ENCODE peak calls at places on chromosomes 1 and 21, in six cellular contexts. X, Y, N, K, M and I are unnamed samples.
A peak's percentile ranks its signal among the peaks of the same experiment; 100 is the strongest.

GRCh38 chr1:166673722-166674121 is 165.6 kb upstream of the POGK start:
- DNase-seq in X (no peak), Y (no peak), N (no peak), K (no peak), M (no peak), I (no peak)

GRCh38 chr1:8472668-8473067 is 154.8 kb downstream of the SLC45A1 start:
- DNase-seq in X (no peak), Y (no peak), N (no peak), K (no peak), M (no peak), I (no peak)

GRCh38 chr1:176046926-176047325 is 160.2 kb downstream of the COP1 start:
- DNase-seq in X (no peak), Y (no peak), N (no peak), K (no peak), M (no peak), I (no peak)

GRCh38 chr1:4153571-4153970 is 253.5 kb upstream of the C1orf174 start:
- DNase-seq in X (no peak), Y (no peak), N (no peak), K (no peak), M (no peak), I (no peak)

GRCh38 chr1:164880199-164880598 is 321.2 kb downstream of the PBX1 start:
- DNase-seq in X (no peak), Y (no peak), N (no peak), K (no peak), M (no peak), I (no peak)

GRCh38 chr1:30028283-30028682 is 695.1 kb downstream of the MATN1 start:
- DNase-seq in X (no peak), Y (no peak), N (no peak), K (peak; percentile 62), M (no peak), I (no peak)

GRCh38 chr1:35702540-35702939 is 16.1 kb downstream of the C1orf216 start:
- DNase-seq in X (no peak), Y (no peak), N (no peak), K (no peak), M (no peak), I (no peak)

GRCh38 chr1:27025718-27026117 is 13.1 kb upstream of the TENT5B start:
- DNase-seq in X (no peak), Y (no peak), N (no peak), K (no peak), M (no peak), I (no peak)

GRCh38 chr21:31543191-31543590 is 116.3 kb upstream of the SOD1 start:
- DNase-seq in X (no peak), Y (no peak), N (peak; percentile 34), K (no peak), M (no peak), I (peak; percentile 45)

GRCh38 chr1:213154056-213154677 is 103.1 kb downstream of the RPS6KC1 start:
- DNase-seq in X (peak; percentile 56), Y (no peak), N (no peak), K (no peak), M (no peak), I (no peak)

GRCh38 chr1:191671236-191671635 is 487.0 kb upstream of the RGS18 start:
- DNase-seq in X (no peak), Y (no peak), N (no peak), K (no peak), M (no peak), I (no peak)

GRCh38 chr1:153313288-153313687 is 536 bp upstream of the PGLYRP3 start:
- DNase-seq in X (no peak), Y (no peak), N (no peak), K (peak; percentile 86), M (no peak), I (no peak)

GRCh38 chr1:117051224-117052064 is 8.7 kb upstream of the TTF2 start:
- DNase-seq in X (peak; percentile 56), Y (no peak), N (no peak), K (no peak), M (no peak), I (no peak)

GRCh38 chr1:40373323-40374283 is at the start of gene SMAP2:
- DNase-seq in X (peak; percentile 97), Y (peak; percentile 91), N (peak; percentile 90), K (peak; percentile 99), M (peak; percentile 97), I (peak; percentile 96)

GRCh38 chr1:183291802-183292515 is 105.9 kb downstream of the LAMC2 start:
- DNase-seq in X (no peak), Y (no peak), N (no peak), K (no peak), M (no peak), I (peak; percentile 47)

GRCh38 chr1:101898137-101898536 is 98.6 kb downstream of the OLFM3 start:
- DNase-seq in X (no peak), Y (no peak), N (no peak), K (no peak), M (no peak), I (no peak)

GRCh38 chr1:22533244-22533643 is 30.0 kb upstream of the EPHA8 start:
- DNase-seq in X (no peak), Y (no peak), N (no peak), K (no peak), M (no peak), I (no peak)

GRCh38 chr1:75342799-75343198 is 208.6 kb downstream of the LHX8 start:
- DNase-seq in X (no peak), Y (no peak), N (no peak), K (no peak), M (no peak), I (no peak)

GRCh38 chr1:103087261-103087660 is 21.1 kb downstream of the COL11A1 start:
- DNase-seq in X (no peak), Y (no peak), N (no peak), K (no peak), M (no peak), I (no peak)

DNA sequence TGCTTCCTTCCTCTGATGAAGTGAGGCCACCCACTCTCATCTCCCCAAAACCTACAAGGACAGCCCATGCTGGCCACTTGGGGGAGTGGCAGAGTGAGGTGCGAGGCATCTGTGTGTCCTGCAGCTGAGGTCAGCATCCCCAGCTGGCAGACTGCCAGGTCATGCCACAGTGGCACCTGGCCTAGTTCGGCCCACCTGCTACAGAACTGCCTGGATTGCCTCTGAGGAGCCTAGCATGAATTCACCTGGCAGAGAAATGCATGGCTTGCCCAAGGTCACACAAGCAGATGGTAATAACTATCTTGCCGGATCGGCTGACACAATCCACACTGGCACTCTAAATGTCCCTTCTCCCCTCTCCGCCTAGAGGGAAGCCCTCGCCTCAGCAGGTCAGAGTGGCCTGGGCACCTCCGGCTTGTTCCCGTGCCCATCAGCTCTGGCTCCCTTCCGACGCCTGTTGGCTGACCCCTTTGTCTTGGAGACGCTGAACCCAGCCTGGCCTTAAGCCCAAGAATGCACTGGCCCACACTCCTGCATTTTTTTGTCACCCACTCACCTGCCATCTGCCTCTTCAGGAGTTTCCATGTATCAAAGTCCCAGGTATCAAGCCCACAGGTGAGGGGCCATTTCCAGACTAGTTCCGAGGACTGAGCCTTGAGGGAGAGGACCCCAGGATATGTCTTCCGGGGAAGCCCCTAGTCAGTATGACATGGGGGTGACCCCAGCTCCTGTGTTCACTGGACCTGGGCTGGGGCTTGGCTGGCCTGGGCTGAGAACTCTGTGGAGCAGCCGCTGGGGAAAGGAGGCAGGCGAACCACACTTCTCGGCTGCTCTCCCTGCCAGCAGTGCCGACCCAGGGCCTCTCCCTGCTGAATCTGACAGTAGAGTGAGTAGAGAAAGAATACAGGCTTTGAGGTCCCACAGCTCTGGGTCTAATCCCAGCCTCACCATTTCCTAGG is 21.7 kb downstream of the ECE1 start:
- DNase-seq in X (peak; percentile 76), Y (no peak), N (no peak), K (no peak), M (no peak), I (peak; percentile 47)
- TF ChIP-seq EP300 in X (no peak), Y (no peak), N (no peak), K (no peak), M (no peak), I (no peak)

GRCh38 chr1:226132731-226133503 is 53.6 kb downstream of the ACBD3 start:
- DNase-seq in X (peak; percentile 71), Y (no peak), N (no peak), K (no peak), M (no peak), I (no peak)

GRCh38 chr1:226135709-226136108 is 50.8 kb downstream of the ACBD3 start:
- DNase-seq in X (no peak), Y (no peak), N (no peak), K (no peak), M (no peak), I (no peak)

GRCh38 chr1:226133504-226134123 is 52.9 kb downstream of the ACBD3 start:
- DNase-seq in X (no peak), Y (no peak), N (no peak), K (peak; percentile 86), M (no peak), I (no peak)

GRCh38 chr1:226134170-226135058 is 52.1 kb downstream of the ACBD3 start:
- DNase-seq in X (no peak), Y (no peak), N (no peak), K (peak; percentile 66), M (no peak), I (no peak)

DNA sequence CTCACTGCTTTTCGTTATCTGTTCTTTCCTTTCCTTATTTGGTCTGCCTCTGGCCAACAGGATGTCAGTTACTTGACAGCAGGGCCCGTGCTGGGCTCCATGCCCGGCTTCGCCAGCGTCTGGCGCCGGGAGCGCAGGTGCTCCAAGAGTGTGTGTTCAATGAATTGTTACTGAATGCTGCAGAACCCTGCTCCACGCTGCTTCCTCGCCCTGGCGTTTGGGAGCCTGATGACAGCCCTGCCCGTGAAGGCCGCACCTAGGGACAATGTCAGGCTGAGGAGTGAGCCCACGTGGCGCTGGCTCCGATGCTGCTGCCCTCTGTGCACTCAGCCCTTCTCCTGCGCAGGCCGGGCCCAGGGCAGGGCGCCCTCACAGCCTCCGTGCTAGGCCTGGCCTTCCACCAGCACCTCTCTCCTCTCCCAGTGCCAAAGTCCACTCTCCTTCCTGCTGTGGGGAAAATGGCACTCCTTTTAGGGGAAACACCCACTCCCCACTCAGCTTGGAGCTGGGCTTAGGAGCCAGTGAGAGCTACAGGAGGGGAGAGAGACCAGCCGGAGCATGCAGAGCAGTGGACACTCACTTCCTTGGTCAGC is 51.4 kb downstream of the ACBD3 start:
- DNase-seq in X (peak; percentile 88), Y (peak; percentile 50), N (no peak), K (peak; percentile 90), M (no peak), I (peak; percentile 57)
- TF ChIP-seq CTCF in X (no peak), Y (no peak), N (no peak), K (no peak), M (no peak), I (no peak)

GRCh38 chr21:46356494-46357334 is 32.8 kb downstream of the PCNT start:
- DNase-seq in X (no peak), Y (no peak), N (no peak), K (no peak), M (no peak), I (no peak)
- H3K36me3 ChIP-seq in X (peaks cover 96% of the 10 kb centered on the region), Y (peaks cover 30% of the 10 kb centered on the region), N (peaks cover 98% of the 10 kb centered on the region), K (peaks cover 93% of the 10 kb centered on the region), M (peaks cover 90% of the 10 kb centered on the region), I (no peaks in the 10 kb centered on the region)

GRCh38 chr1:168224991-168225390 is 813 bp upstream of the SFT2D2 start:
- DNase-seq in X (no peak), Y (no peak), N (no peak), K (peak; percentile 62), M (no peak), I (no peak)

GRCh38 chr1:168227620-168228019 is 1.8 kb downstream of the SFT2D2 start:
- DNase-seq in X (no peak), Y (no peak), N (no peak), K (no peak), M (no peak), I (no peak)

GRCh38 chr1:168225476-168226190 is at the start of gene SFT2D2:
- DNase-seq in X (peak; percentile 80), Y (peak; percentile 55), N (peak; percentile 57), K (peak; percentile 92), M (peak; percentile 81), I (peak; percentile 78)

GRCh38 chr1:168230709-168231108 is 4.9 kb downstream of the SFT2D2 start:
- DNase-seq in X (no peak), Y (peak; percentile 44), N (no peak), K (no peak), M (no peak), I (no peak)

GRCh38 chr1:168229893-168230292 is 4.1 kb downstream of the SFT2D2 start:
- DNase-seq in X (no peak), Y (no peak), N (no peak), K (no peak), M (no peak), I (no peak)
- TF ChIP-seq EP300 in X (no peak), Y (no peak), N (no peak), K (no peak), M (no peak), I (no peak)